ENCODE peak calls at places on chromosome 9, in ten cellular contexts. D, E, G, F, A, Q, P, W, R and L are unnamed samples. For H3K4me1, the result is how much of the 10 kb centered on the place peaks cover.

GRCh38 chr9:73143606-73144328 is 7.9 kb upstream of the ANXA1 start:
- DNase-seq in E (no peak), Q (no peak), W (no peak), G (peak), R (no peak), A (peak), D (no peak), F (peak), P (no peak), L (no peak)

GRCh38 chr9:109956811-109957440 is 176.9 kb downstream of the PALM2AKAP2 start:
- DNase-seq in D (no peak), G (no peak), E (no peak), A (no peak), Q (no peak), R (no peak), W (no peak), F (peak), P (no peak), L (no peak)

GRCh38 chr9:16255217-16255616 is 615.3 kb downstream of the BNC2 start:
- DNase-seq in R (no peak), F (no peak), E (no peak), D (no peak), A (no peak), G (no peak), Q (no peak), P (no peak), W (no peak), L (no peak)

GRCh38 chr9:132791699-132792240 is 86.3 kb downstream of the AK8 start:
- DNase-seq in G (no peak), W (no peak), R (peak), E (no peak), A (no peak), Q (no peak), D (no peak), F (no peak), P (no peak), L (no peak)

GRCh38 chr9:70293214-70293613 is 34.4 kb downstream of the SMC5 start:
- DNase-seq in D (no peak), R (no peak), P (no peak), G (no peak), E (no peak), A (no peak), Q (no peak), F (no peak), W (no peak), L (no peak)

GRCh38 chr9:74277532-74277931 is 219.6 kb upstream of the RORB start:
- DNase-seq in P (no peak), D (no peak), E (peak), F (no peak), Q (no peak), A (no peak), W (no peak), G (no peak), R (no peak), L (no peak)

GRCh38 chr9:135184661-135185459 is 97.4 kb downstream of the OLFM1 start:
- DNase-seq in A (no peak), R (no peak), P (no peak), D (peak), Q (no peak), F (no peak), W (no peak), G (peak), E (no peak), L (no peak)

GRCh38 chr9:110257097-110257955 is 1.0 kb upstream of the TXN start:
- DNase-seq in Q (peak), A (no peak), D (peak), W (no peak), E (no peak), F (peak), P (no peak), R (peak), G (no peak), L (no peak)

GRCh38 chr9:117120061-117120460 is 294.8 kb downstream of the ASTN2 start:
- DNase-seq in A (no peak), F (no peak), W (no peak), R (no peak), Q (no peak), P (no peak), D (no peak), G (no peak), E (no peak), L (no peak)

GRCh38 chr9:87567566-87567965 is 69.9 kb downstream of the DAPK1 start:
- DNase-seq in D (no peak), Q (no peak), W (no peak), E (no peak), A (no peak), R (no peak), F (no peak), G (peak), P (no peak), L (no peak)

GRCh38 chr9:77435688-77436087 is 212.4 kb downstream of the GNA14 start:
- DNase-seq in D (no peak), E (no peak), W (no peak), P (no peak), G (no peak), Q (no peak), F (no peak), A (no peak), R (no peak), L (no peak)

GRCh38 chr9:127903557-127904475 is 4.4 kb upstream of the ST6GALNAC6 start:
- DNase-seq in A (no peak), E (peak), P (peak), F (no peak), W (peak), G (peak), D (peak), R (no peak), Q (peak), L (no peak)

GRCh38 chr9:115207003-115207837 is 89.3 kb upstream of the TNC start:
- DNase-seq in E (no peak), G (no peak), Q (no peak), F (no peak), R (no peak), W (no peak), P (no peak), A (no peak), D (no peak), L (no peak)

GRCh38 chr9:4987996-4988421 is 2.9 kb downstream of the JAK2 start:
- DNase-seq in P (peak), Q (peak), F (peak), A (peak), E (peak), D (no peak), R (peak), W (peak), G (peak), L (peak)

GRCh38 chr9:98719055-98719454 is 10.3 kb upstream of the GABBR2 start:
- DNase-seq in G (no peak), D (no peak), P (no peak), R (no peak), W (no peak), F (no peak), Q (no peak), E (no peak), A (no peak), L (no peak)

GRCh38 chr9:107711528-107711927 is 222.0 kb upstream of the KLF4 start:
- DNase-seq in Q (peak), G (no peak), W (no peak), R (no peak), P (no peak), A (peak), F (peak), D (no peak), E (no peak), L (no peak)

GRCh38 chr9:71783120-71783523 is 14.8 kb upstream of the CEMIP2 start:
- DNase-seq in F (no peak), G (peak), R (no peak), A (no peak), Q (no peak), D (peak), P (peak), E (peak), W (peak), L (no peak)

GRCh38 chr9:137245450-137246421 is 4.6 kb downstream of the TUBB4B start:
- DNase-seq in F (no peak), P (no peak), A (no peak), D (no peak), G (no peak), W (no peak), Q (no peak), R (no peak), E (no peak), L (no peak)

GRCh38 chr9:97781902-97782301 is 71.1 kb upstream of the FOXE1 start:
- DNase-seq in R (no peak), W (no peak), G (no peak), D (no peak), F (no peak), E (no peak), A (no peak), P (no peak), Q (no peak), L (no peak)

GRCh38 chr9:121708768-121709488 is 57.5 kb downstream of the DAB2IP start:
- DNase-seq in F (no peak), D (peak), R (no peak), W (no peak), E (no peak), P (no peak), Q (no peak), G (peak), A (no peak), L (no peak)

GRCh38 chr9:128100581-128100980 is 26.9 kb downstream of the PTGES2 start:
- DNase-seq in P (no peak), W (no peak), G (no peak), Q (no peak), D (peak), A (no peak), R (no peak), F (no peak), E (no peak), L (no peak)

GRCh38 chr9:127277770-127278169 is 13.2 kb downstream of the GARNL3 start:
- DNase-seq in E (no peak), D (no peak), F (no peak), W (no peak), Q (no peak), R (no peak), G (no peak), P (no peak), A (no peak), L (no peak)

GRCh38 chr9:83708515-83709158 is 879 bp upstream of the UBQLN1 start:
- DNase-seq in R (peak), F (peak), A (peak), W (peak), E (peak), G (peak), P (peak), Q (peak), D (peak), L (no peak)

GRCh38 chr9:93974151-93974550 is 19.0 kb upstream of the BARX1 start:
- DNase-seq in F (no peak), W (no peak), P (no peak), G (no peak), A (no peak), D (no peak), R (peak), Q (no peak), E (no peak), L (no peak)

GRCh38 chr9:16918920-16919319 is 48.5 kb upstream of the BNC2 start:
- DNase-seq in F (no peak), E (no peak), R (no peak), D (no peak), P (no peak), G (no peak), A (no peak), W (no peak), Q (no peak), L (no peak)

GRCh38 chr9:21070171-21070571 is 7.6 kb downstream of the IFNB1 start:
- DNase-seq in F (peak), P (no peak), A (peak), W (no peak), Q (peak), E (no peak), G (no peak), D (peak), R (peak), L (peak)

GRCh38 chr9:86075132-86075807 is 24.1 kb downstream of the GOLM1 start:
- DNase-seq in A (no peak), R (no peak), W (no peak), P (no peak), Q (no peak), D (no peak), E (no peak), F (no peak), G (no peak), L (no peak)

GRCh38 chr9:93668261-93668871 is 92.0 kb downstream of the PHF2 start:
- DNase-seq in W (peak), P (no peak), D (peak), Q (no peak), E (no peak), R (peak), G (peak), F (peak), A (no peak), L (no peak)

GRCh38 chr9:126704157-126704941 is 90.6 kb downstream of the LMX1B start:
- DNase-seq in P (no peak), E (no peak), W (no peak), R (peak), Q (peak), D (no peak), A (peak), G (peak), F (peak), L (no peak)

GRCh38 chr9:89639961-89640360 is 35.1 kb downstream of the GADD45G start:
- DNase-seq in F (no peak), D (no peak), Q (no peak), E (no peak), R (no peak), W (no peak), G (no peak), P (no peak), A (no peak), L (no peak)

GRCh38 chr9:130866474-130866965 is 30.1 kb downstream of the QRFP start:
- DNase-seq in R (peak), A (peak), G (peak), Q (peak), W (no peak), F (peak), E (peak), P (peak), D (peak), L (peak)

GRCh38 chr9:12882430-12882829 is 107.6 kb downstream of the LURAP1L start:
- DNase-seq in A (no peak), P (no peak), W (no peak), F (no peak), E (no peak), G (no peak), R (no peak), D (no peak), Q (no peak), L (no peak)

GRCh38 chr9:125189011-125189360 is 617 bp downstream of the PPP6C start:
- DNase-seq in D (peak), P (peak), Q (peak), G (peak), W (no peak), R (no peak), F (peak), E (peak), A (no peak), L (no peak)

GRCh38 chr9:68732405-68733020 is 27.5 kb downstream of the PIP5K1B start:
- DNase-seq in E (no peak), W (no peak), Q (no peak), R (no peak), G (no peak), P (no peak), A (no peak), D (no peak), F (no peak), L (no peak)
- H3K4me3 ChIP-seq in E (no peak), W (no peak), Q (no peak), R (no peak), G (no peak), P (no peak), A (no peak), D (no peak), F (no peak), L (no peak)

DNA sequence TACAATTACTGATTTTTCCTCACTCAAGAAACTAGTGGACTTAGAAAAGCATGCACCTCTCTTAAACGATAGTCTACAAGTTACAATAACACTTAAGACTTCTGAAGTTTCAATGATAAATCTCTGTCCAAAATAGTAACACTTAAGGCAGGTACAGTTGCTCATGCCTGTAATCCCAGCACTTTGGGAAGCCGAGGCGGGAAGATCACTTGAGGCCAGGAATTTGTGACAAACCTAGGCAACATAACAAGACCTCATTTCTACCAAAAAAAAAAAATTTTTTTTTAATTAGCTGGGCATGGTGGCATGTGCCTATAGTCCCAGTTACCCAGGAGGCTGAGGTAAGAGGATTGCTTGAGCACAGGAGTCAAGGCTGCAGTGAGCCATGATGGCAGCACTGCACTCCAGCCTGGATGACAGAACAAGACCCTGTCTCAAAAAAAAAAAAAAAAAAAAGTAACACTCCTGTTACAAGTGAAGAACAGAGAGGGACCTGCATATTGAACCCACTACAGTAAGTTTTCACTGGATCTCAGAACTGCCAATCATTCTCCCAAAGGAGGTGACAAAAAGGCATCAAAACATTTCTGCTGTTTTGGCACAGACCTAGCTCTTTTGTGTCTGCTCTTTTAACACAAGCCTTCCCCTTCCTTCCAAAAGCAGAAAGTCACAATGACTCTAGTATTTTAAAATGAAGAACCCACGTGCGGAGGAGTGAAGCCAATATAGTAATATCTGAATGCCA is 3.5 kb downstream of the ABITRAM start:
- DNase-seq in F (no peak), W (no peak), P (no peak), Q (no peak), G (no peak), D (no peak), E (no peak), A (no peak), R (no peak), L (no peak)
- H3K27ac ChIP-seq in F (no peak), W (no peak), P (no peak), Q (no peak), G (no peak), D (no peak), E (no peak), A (no peak), R (no peak), L (no peak)

DNA sequence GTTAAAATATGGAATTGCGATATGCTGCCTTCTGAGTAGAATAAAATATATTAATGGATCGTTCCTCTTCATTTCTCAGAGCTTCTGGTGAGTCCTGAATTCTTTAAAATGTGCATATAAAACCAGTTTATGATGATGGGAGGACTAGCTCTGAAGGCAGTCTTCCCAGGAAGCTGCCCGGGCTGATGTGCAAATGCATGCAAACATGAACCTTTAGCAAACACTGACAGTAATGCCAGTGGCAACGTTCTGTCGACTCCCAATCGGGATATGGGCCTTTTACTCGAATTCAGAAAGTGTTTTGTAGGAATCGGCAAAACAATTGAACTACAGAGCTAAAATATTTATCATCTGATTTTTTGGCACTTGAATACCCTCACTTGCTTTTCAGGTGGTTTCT is 93.6 kb downstream of the TLE4 start:
- DNase-seq in P (no peak), A (no peak), R (no peak), Q (no peak), E (no peak), D (no peak), G (no peak), W (no peak), F (no peak), L (no peak)
- H3K4me1 ChIP-seq in P (under half), A (half or more), R (under half), Q (under half), E (under half), D (under half), G (under half), W (under half), F (under half), L (under half)

GRCh38 chr9:37029304-37029775 is 4.7 kb downstream of the PAX5 start:
- DNase-seq in A (no peak), G (no peak), Q (no peak), F (no peak), E (no peak), R (no peak), P (peak), D (no peak), W (no peak), L (no peak)
- H3K4me3 ChIP-seq in A (no peak), G (no peak), Q (no peak), F (no peak), E (no peak), R (no peak), P (peak), D (no peak), W (no peak), L (peak)

DNA sequence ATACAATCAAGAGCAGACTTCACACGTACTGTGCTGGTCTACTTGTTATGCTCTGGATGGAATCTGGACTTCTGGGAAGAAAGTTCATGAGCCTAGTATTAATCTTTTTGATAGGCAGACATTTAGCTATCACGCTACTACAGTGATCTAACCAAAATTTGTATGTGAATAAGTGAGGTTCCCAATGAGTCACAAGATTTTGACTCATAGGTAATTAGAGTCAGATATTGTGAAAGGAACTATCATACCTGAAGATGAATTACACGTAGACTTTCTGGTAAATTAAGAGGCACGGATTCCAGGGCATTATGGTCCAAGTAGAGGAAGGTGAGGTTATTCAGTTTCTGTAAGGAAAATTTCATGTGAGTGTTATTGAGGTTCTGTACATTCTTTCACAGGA is 18.4 kb downstream of the OGN start:
- DNase-seq in G (no peak), Q (no peak), P (no peak), R (no peak), D (no peak), E (no peak), A (no peak), W (no peak), F (no peak), L (no peak)
- H3K27ac ChIP-seq in G (no peak), Q (no peak), P (no peak), R (no peak), D (no peak), E (no peak), A (no peak), W (no peak), F (no peak), L (no peak)